ENCODE peak calls at places on chromosome 20, in six cellular contexts. O, G, V, L, U and N are unnamed samples.

GRCh38 chr20:22475662-22476061 is 108.7 kb downstream of the FOXA2 start:
- DNase-seq in L (no peak), O (no peak), V (no peak), U (no peak), G (no peak), N (no peak)

GRCh38 chr20:1945134-1945618 is 48.7 kb downstream of the PDYN start:
- DNase-seq in L (no peak), U (no peak), G (peak; percentile 51), V (no peak), O (no peak), N (no peak)

GRCh38 chr20:44083220-44083933 is 103.6 kb downstream of the JPH2 start:
- DNase-seq in G (peak; percentile 57), L (no peak), V (peak; percentile 89), O (no peak), U (no peak), N (no peak)

GRCh38 chr20:57399587-57400261 is 8.5 kb downstream of the RBM38 start:
- DNase-seq in V (peak; percentile 57), L (no peak), O (no peak), U (no peak), G (peak; percentile 22), N (no peak)

GRCh38 chr20:20641783-20642182 is 70.7 kb downstream of the RALGAPA2 start:
- DNase-seq in L (no peak), U (no peak), G (no peak), O (no peak), V (no peak), N (no peak)

GRCh38 chr20:19427480-19427879 is 215.0 kb downstream of the SLC24A3 start:
- DNase-seq in L (no peak), G (no peak), V (no peak), O (no peak), U (no peak), N (no peak)

GRCh38 chr20:43721429-43722152 is 5.2 kb downstream of the GTSF1L start:
- DNase-seq in U (no peak), O (no peak), G (no peak), V (no peak), L (no peak), N (no peak)

GRCh38 chr20:24693466-24694156 is 224.2 kb downstream of the SYNDIG1 start:
- DNase-seq in U (peak; percentile 3), L (no peak), O (no peak), V (no peak), G (no peak), N (no peak)

GRCh38 chr20:63497946-63498935 is 642 bp downstream of the EEF1A2 start:
- DNase-seq in G (peak; percentile 23), V (peak; percentile 58), L (no peak), O (no peak), U (no peak), N (no peak)

GRCh38 chr20:36532388-36532787 is 8.9 kb upstream of the MYL9 start:
- DNase-seq in G (no peak), U (no peak), O (no peak), V (no peak), L (no peak), N (no peak)

GRCh38 chr20:44309763-44310663 is 989 bp downstream of the FITM2 start:
- DNase-seq in V (peak; percentile 18), L (no peak), G (peak; percentile 78), U (no peak), O (peak; percentile 56), N (no peak)

GRCh38 chr20:36408219-36408618 is 102.1 kb downstream of the DLGAP4 start:
- DNase-seq in V (peak; percentile 39), G (peak; percentile 15), L (no peak), U (no peak), O (no peak), N (no peak)

GRCh38 chr20:825710-826421 is 7.6 kb upstream of the FAM110A start:
- DNase-seq in O (no peak), G (no peak), L (no peak), U (no peak), V (no peak), N (no peak)

GRCh38 chr20:32449890-32450401 is 91.8 kb downstream of the ASXL1 start:
- DNase-seq in O (no peak), V (no peak), G (no peak), L (no peak), U (no peak), N (no peak)